ENCODE peak calls at places on chromosomes 1 and 21, in ten cellular contexts. J is fibroblast of the aortic adventitia; E is psoas muscle; A is CD8-positive, alpha-beta T cell; G is GM12864; W is body of pancreas; Y is uterus; O is fibroblast of villous mesenchyme; L is GM06990; M is HFF-Myc. U is an unnamed sample.

GRCh38 chr1:200035956-200036615 is 8.6 kb downstream of the NR5A2 start:
- DNase-seq in G (no peak), Y (no peak), W (peak; percentile 33), E (no peak), O (no peak), A (no peak), L (no peak), M (no peak), J (no peak), U (no peak)

GRCh38 chr1:77991638-77992037 is 12.8 kb upstream of the FUBP1 start:
- DNase-seq in J (no peak), Y (no peak), M (no peak), A (no peak), E (no peak), L (no peak), W (no peak), G (no peak), O (no peak), U (no peak)

GRCh38 chr21:27564684-27565280 is 597.9 kb upstream of the ADAMTS5 start:
- DNase-seq in Y (peak; percentile 27), J (peak; percentile 71), W (peak; percentile 42), L (no peak), E (peak; percentile 26), A (no peak), O (peak; percentile 60), G (no peak), M (no peak), U (peak; percentile 55)

GRCh38 chr1:218345673-218346390 is 696 bp downstream of the TGFB2 start:
- DNase-seq in A (peak; percentile 35), Y (peak; percentile 73), E (peak; percentile 77), J (peak; percentile 79), L (peak; percentile 71), W (peak; percentile 57), M (no peak), G (no peak), O (peak; percentile 76), U (peak; percentile 85)

GRCh38 chr1:77655431-77655974 is 27.0 kb downstream of the ZZZ3 start:
- DNase-seq in J (no peak), A (no peak), Y (no peak), O (peak; percentile 17), G (no peak), W (peak; percentile 35), L (peak; percentile 20), E (no peak), M (no peak), U (no peak)

GRCh38 chr1:43997295-43997694 is 5.9 kb downstream of the CCDC24 start:
- DNase-seq in M (no peak), A (no peak), J (no peak), L (no peak), O (no peak), W (peak; percentile 31), Y (no peak), G (no peak), E (no peak), U (no peak)

GRCh38 chr1:25747046-25747705 is 52.8 kb upstream of the SELENON start:
- DNase-seq in E (no peak), L (no peak), G (no peak), A (no peak), O (no peak), Y (no peak), J (no peak), W (no peak), M (no peak), U (no peak)

GRCh38 chr1:38138498-38139233 is 92.1 kb upstream of the POU3F1 start:
- DNase-seq in O (peak; percentile 68), Y (peak; percentile 72), J (peak; percentile 97), L (no peak), G (no peak), E (peak; percentile 69), M (peak; percentile 88), W (peak; percentile 92), A (no peak), U (peak; percentile 98)

DNA sequence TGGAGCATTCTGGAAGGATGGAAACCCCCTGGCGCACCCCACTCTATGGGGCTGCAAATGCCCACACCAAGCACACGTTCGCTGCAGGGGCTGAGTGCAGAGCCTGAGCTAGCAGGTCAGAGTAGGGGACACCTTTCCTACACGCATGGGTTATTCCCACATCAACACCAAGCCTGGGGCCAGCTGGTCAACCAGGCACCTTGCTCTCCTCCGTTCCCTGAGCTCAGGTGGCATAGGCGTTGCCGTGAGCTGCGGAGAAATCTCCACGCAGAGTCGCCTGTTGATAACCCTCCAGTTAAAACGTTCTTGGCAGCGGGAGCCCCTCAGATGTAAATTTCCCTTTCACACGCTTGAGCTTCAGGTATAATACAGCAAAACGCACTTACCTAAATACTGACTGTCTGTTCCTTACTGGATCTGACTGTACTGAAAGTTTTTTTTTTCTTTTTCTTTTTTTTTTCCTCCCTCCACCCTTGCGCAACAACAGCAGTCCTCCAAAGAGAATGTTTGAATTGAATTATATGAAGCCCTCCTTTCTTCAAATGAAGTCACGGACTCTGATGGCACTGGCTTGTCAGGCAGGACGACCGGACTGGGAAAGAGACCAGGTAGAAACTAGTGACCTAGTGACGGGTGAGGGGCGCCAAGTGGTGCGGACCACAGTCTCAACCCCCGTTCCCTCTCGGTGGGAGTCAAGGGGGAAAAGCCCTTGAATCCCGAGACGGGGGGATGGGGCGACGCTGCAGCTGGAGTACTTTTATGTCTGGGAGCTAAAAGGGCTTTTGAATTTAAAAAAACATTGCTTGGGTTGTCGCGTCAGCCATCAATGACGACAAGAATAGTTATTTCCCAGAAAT is 2.0 kb downstream of the BRINP3 start:
- DNase-seq in A (no peak), J (peak; percentile 20), E (no peak), L (no peak), Y (no peak), M (no peak), O (no peak), W (peak; percentile 34), G (no peak), U (no peak)
- H3K4me3 ChIP-seq in A (no peak overlapping the region), J (peak overlapping the region; percentile 62), E (no peak overlapping the region), L (no peak overlapping the region), Y (no peak overlapping the region), M (no peak overlapping the region), O (no peak overlapping the region), W (no peak overlapping the region), G (no peak overlapping the region), U (peak overlapping the region; percentile 37)

DNA sequence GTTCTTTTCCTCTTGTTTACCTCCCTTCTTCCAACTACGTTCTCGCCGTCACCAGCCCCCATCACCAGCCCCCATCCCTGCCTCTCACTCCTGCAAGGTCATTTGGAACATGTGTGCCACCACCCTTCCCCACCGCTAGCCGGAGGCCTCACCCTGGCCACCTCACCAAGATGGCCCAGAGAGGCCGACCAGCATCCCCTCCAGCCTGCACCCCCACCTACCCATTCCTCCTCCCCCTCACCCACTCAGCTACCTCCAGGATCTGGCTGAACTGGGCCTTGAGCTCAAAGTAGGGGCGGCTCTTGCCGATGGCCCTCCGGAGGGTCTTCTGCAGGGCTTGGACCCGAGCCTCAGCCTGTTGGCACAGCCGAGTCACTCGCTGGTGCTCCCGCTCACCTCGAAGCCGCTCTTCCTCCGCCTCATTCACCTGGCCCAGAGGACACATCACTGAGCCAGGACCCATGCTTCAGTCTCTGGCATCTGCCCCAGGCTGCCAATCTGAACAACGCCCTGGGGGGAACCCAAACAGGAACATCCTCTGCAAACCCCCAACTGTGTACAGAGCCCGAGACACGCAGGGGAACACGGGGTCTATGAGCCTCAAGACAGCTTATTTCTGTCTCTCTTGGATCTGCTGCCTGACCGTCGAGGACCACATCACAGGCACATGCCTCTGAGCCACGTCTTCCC is 12.8 kb downstream of the SH3BP5L start:
- DNase-seq in L (no peak), A (no peak), O (no peak), Y (no peak), W (no peak), E (no peak), J (no peak), M (no peak), G (no peak), U (no peak)
- H3K4me3 ChIP-seq in L (no peak overlapping the region), A (no peak overlapping the region), O (no peak overlapping the region), Y (no peak overlapping the region), W (no peak overlapping the region), E (no peak overlapping the region), J (no peak overlapping the region), M (no peak overlapping the region), G (no peak overlapping the region), U (no peak overlapping the region)

GRCh38 chr1:109613396-109614147 is 5.8 kb downstream of the GNAT2 start:
- DNase-seq in J (peak; percentile 45), L (no peak), O (no peak), E (no peak), G (no peak), M (no peak), Y (no peak), A (no peak), W (no peak), U (no peak)

GRCh38 chr1:109609881-109610280 is 9.5 kb downstream of the GNAT2 start:
- DNase-seq in E (no peak), A (no peak), L (no peak), M (no peak), J (no peak), G (no peak), W (no peak), O (no peak), Y (no peak), U (no peak)

GRCh38 chr1:109610609-109611307 is 8.7 kb downstream of the GNAT2 start:
- DNase-seq in W (no peak), J (no peak), E (no peak), M (no peak), A (no peak), G (no peak), Y (no peak), L (no peak), O (peak; percentile 22), U (no peak)

GRCh38 chr1:109611951-109612310 is 7.5 kb downstream of the GNAT2 start:
- DNase-seq in E (no peak), J (no peak), O (no peak), M (no peak), L (no peak), A (no peak), G (no peak), W (no peak), Y (no peak), U (no peak)

DNA sequence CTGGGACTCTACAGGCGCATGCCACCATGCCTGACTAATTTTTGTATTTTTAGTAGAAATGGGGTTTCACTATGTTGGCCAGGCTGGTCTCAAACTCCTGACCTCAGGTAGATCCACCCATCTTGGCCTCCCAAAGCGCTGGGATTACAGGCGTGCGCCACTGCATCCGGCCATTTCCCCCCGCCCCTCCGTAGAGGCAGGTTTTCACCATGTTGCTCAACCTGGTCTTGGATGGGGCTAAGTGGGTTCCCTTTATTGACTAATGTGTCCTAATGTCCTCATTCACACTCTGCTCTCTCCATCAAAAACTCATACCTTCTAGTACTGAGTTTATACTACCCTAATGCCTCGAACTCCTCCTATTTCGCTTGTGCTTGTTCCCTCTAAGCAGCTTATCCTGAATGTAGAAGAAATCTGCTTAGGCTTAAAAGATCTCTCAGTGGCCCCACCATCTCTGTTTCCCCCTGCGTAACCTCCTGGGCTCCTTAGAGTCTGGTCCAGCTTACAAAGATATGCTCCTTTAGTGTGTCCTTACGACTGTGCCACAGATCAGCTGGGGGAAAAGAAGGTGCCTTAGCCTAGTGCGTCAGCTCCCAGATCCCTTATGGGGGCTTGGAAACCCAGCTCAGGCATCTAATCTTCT is 8.0 kb downstream of the GNAT2 start:
- DNase-seq in J (no peak), Y (no peak), E (no peak), W (no peak), M (no peak), O (no peak), A (no peak), G (no peak), L (no peak), U (no peak)
- H3K4me3 ChIP-seq in J (no peak overlapping the region), Y (no peak overlapping the region), E (no peak overlapping the region), W (no peak overlapping the region), M (no peak overlapping the region), O (no peak overlapping the region), A (no peak overlapping the region), G (no peak overlapping the region), L (no peak overlapping the region), U (no peak overlapping the region)

GRCh38 chr1:247433922-247434476 is 18.0 kb downstream of the NLRP3 start:
- DNase-seq in E (no peak), O (no peak), L (no peak), A (no peak), M (no peak), W (no peak), Y (no peak), G (no peak), J (no peak), U (no peak)

GRCh38 chr1:247435026-247435770 is 19.2 kb downstream of the NLRP3 start:
- DNase-seq in O (no peak), G (peak; percentile 13), L (no peak), A (no peak), E (no peak), W (no peak), J (no peak), Y (no peak), M (no peak), U (no peak)

GRCh38 chr1:247429526-247429925 is 13.6 kb downstream of the NLRP3 start:
- DNase-seq in Y (no peak), G (no peak), E (no peak), M (no peak), A (no peak), J (no peak), O (no peak), W (no peak), L (no peak), U (no peak)

GRCh38 chr1:247430430-247430829 is 14.5 kb downstream of the NLRP3 start:
- DNase-seq in M (no peak), G (no peak), J (no peak), A (no peak), E (no peak), O (no peak), Y (no peak), L (no peak), W (no peak), U (no peak)

GRCh38 chr1:247431643-247432042 is 15.7 kb downstream of the NLRP3 start:
- DNase-seq in E (no peak), Y (no peak), A (no peak), O (no peak), J (no peak), L (no peak), G (no peak), M (no peak), W (no peak), U (no peak)
- H3K4me3 ChIP-seq in E (no peak overlapping the region), Y (no peak overlapping the region), A (no peak overlapping the region), O (no peak overlapping the region), J (no peak overlapping the region), L (no peak overlapping the region), G (no peak overlapping the region), M (no peak overlapping the region), W (no peak overlapping the region), U (no peak overlapping the region)

U was measured in MG63.